ENCODE peak calls at places on chromosomes 5 and 9, in four cellular contexts. One of them, this sample, is unnamed.
A peak's percentile ranks its signal among the peaks of the same experiment; 100 is the strongest.

GRCh38 chr9:7216004-7216821 is 458.4 kb downstream of the KDM4C start:
- DNase-seq in heart left ventricle: no peak
- DNase-seq in stomach: no peak
- DNase-seq in HCT116: no peak
- DNase-seq in this sample: no peak

GRCh38 chr9:37036237-37037136 is 2.4 kb upstream of the PAX5 start:
- DNase-seq in heart left ventricle: no peak
- DNase-seq in stomach: peak; percentile 58
- DNase-seq in HCT116: no peak
- DNase-seq in this sample: peak; percentile 65

GRCh38 chr5:218457-219289 is 553 bp downstream of the SDHA start:
- DNase-seq in heart left ventricle: peak; percentile 46
- DNase-seq in stomach: peak; percentile 56
- DNase-seq in HCT116: no peak
- DNase-seq in this sample: peak; percentile 53

GRCh38 chr9:126531035-126531571 is 82.6 kb upstream of the LMX1B start:
- DNase-seq in heart left ventricle: no peak
- DNase-seq in stomach: no peak
- DNase-seq in HCT116: no peak
- DNase-seq in this sample: no peak

GRCh38 chr5:40679998-40680681 is 425 bp downstream of the PTGER4 start:
- DNase-seq in heart left ventricle: no peak
- DNase-seq in stomach: no peak
- DNase-seq in HCT116: no peak
- DNase-seq in this sample: peak; percentile 31

GRCh38 chr9:126287467-126287866 is 39.2 kb upstream of the MVB12B start:
- DNase-seq in heart left ventricle: no peak
- DNase-seq in stomach: no peak
- DNase-seq in HCT116: no peak
- DNase-seq in this sample: no peak

GRCh38 chr9:122382901-122383850 is 12.4 kb downstream of the PTGS1 start:
- DNase-seq in heart left ventricle: no peak
- DNase-seq in stomach: no peak
- DNase-seq in HCT116: no peak
- DNase-seq in this sample: no peak

GRCh38 chr9:125913551-125913950 is 166.4 kb downstream of the PBX3 start:
- DNase-seq in heart left ventricle: no peak
- DNase-seq in stomach: no peak
- DNase-seq in HCT116: no peak
- DNase-seq in this sample: no peak

GRCh38 chr9:133601746-133602145 is 7.4 kb downstream of the FAM163B start:
- DNase-seq in heart left ventricle: no peak
- DNase-seq in stomach: no peak
- DNase-seq in HCT116: no peak
- DNase-seq in this sample: no peak

GRCh38 chr9:77162366-77162765 is 15.0 kb upstream of the VPS13A start:
- DNase-seq in heart left ventricle: no peak
- DNase-seq in stomach: no peak
- DNase-seq in HCT116: no peak
- DNase-seq in this sample: no peak

GRCh38 chr5:25975881-25976280 is 1062.5 kb downstream of the CDH9 start:
- DNase-seq in heart left ventricle: no peak
- DNase-seq in stomach: no peak
- DNase-seq in HCT116: no peak
- DNase-seq in this sample: no peak

GRCh38 chr5:138011991-138012390 is 20.9 kb downstream of the FAM13B start:
- DNase-seq in heart left ventricle: no peak
- DNase-seq in stomach: no peak
- DNase-seq in HCT116: no peak
- DNase-seq in this sample: no peak
- H3K36me3 ChIP-seq in heart left ventricle: peaks cover 88% of the 10 kb centered on the region
- H3K36me3 ChIP-seq in stomach: peaks cover 75% of the 10 kb centered on the region
- H3K36me3 ChIP-seq in HCT116: peaks cover 32% of the 10 kb centered on the region
- H3K36me3 ChIP-seq in this sample: peaks cover 50% of the 10 kb centered on the region

DNA sequence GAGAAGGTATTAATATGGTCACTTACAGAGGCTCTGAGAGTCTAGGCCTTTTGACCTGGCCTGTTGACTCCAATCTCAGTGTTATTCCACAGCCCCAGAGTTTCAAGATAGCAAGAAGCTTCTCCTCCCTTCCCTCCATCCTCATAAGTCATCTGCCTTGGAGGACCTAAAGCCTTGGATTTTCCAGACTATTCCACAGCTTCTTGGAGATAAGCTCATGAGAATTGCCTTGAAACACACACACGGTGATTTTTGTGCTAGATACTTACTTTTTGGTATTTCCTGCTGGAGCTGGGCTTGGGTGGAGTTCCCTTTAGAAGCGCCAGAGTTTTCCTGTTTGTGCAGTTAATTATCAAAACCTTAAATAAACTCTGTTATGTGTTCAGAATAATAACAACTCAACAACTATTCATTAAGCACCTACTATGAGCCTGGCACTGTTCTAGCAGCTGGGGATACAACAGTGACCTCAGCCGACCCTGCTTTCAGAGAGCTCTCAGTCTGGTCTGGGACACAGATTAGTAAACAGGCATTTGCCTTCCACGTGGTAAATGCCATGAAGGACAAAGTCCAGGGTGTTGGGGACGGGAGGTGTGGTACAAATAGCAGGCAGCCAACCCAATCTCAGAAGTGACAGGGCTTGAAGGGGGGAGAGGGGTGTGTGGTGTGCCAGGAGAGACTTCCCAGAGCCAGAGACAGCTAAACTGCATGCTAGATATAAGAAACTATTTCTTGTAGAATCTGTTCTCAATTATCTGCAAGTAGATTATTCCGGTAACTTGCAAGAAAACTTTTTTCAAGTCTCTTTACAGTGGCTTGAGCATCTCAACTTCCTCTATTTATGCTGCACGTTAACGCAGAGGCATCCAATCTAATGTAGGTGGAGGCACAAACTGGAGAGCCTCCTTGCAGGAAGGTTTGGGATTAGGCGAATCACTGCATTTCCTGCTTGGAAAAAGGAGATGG is 55.9 kb upstream of the KLF9 start:
- DNase-seq in heart left ventricle: peak; percentile 67
- DNase-seq in stomach: peak; percentile 73
- DNase-seq in HCT116: no peak
- DNase-seq in this sample: peak; percentile 28
- TF ChIP-seq POLR2A in heart left ventricle: no peak
- TF ChIP-seq POLR2A in stomach: no peak
- TF ChIP-seq POLR2A in HCT116: no peak
- TF ChIP-seq POLR2A in this sample: no peak

DNA sequence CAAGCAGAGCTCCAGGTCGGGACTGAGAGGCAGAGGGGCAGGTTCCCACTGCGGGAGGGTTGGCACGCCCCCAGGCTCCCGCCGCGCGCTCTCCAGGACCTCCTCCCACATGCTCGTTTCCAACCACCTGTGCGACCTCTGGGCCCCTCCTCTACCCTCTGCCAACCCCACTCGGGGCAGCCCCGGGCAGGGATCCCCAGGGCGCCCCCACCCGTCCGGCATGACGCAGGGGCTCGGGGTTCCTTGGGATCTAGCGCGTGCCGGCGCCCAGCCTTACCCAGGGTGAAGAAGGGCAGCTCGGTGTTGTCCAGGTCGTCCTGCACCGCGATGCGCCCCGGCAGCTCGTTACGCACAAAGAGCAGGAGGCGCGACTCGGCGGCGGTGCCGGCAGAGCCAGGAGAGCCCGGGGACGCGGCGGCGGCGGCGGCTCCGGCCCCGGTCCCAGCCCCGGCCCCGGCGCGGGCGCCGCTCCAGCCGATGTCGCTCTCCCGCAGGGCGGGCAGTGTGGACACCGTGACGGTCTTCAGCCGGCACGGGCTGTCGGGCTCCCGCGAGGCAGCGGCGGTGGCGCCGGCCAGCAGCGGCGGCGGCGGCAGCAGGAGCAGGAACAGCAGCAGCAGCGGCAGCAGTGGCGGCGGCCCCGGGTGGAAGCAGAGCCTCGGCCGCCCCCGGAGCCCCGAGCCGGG is 494 bp downstream of the ASTN2 start:
- DNase-seq in heart left ventricle: no peak
- DNase-seq in stomach: peak; percentile 37
- DNase-seq in HCT116: no peak
- DNase-seq in this sample: peak; percentile 61
- TF ChIP-seq CTCF in heart left ventricle: no peak
- TF ChIP-seq CTCF in stomach: no peak
- TF ChIP-seq CTCF in HCT116: no peak
- TF ChIP-seq CTCF in this sample: no peak

GRCh38 chr9:128169492-128169891 is 9.4 kb downstream of the BBLN start:
- DNase-seq in heart left ventricle: no peak
- DNase-seq in stomach: no peak
- DNase-seq in HCT116: no peak
- DNase-seq in this sample: no peak
- H3K36me3 ChIP-seq in heart left ventricle: peaks cover 93% of the 10 kb centered on the region
- H3K36me3 ChIP-seq in stomach: peaks cover 82% of the 10 kb centered on the region
- H3K36me3 ChIP-seq in HCT116: peaks cover 16% of the 10 kb centered on the region
- H3K36me3 ChIP-seq in this sample: no peaks in the 10 kb centered on the region

GRCh38 chr9:137551656-137552534 is at the start of gene MRPL41:
- DNase-seq in heart left ventricle: peak; percentile 92
- DNase-seq in stomach: peak; percentile 95
- DNase-seq in HCT116: peak; percentile 61
- DNase-seq in this sample: peak; percentile 93
- TF ChIP-seq POLR2A in heart left ventricle: peak; percentile 96
- TF ChIP-seq POLR2A in stomach: no peak
- TF ChIP-seq POLR2A in HCT116: peak; percentile 48
- TF ChIP-seq POLR2A in this sample: peak; percentile 76

GRCh38 chr5:31317642-31318041 is 124.2 kb downstream of the CDH6 start:
- DNase-seq in heart left ventricle: no peak
- DNase-seq in stomach: no peak
- DNase-seq in HCT116: no peak
- DNase-seq in this sample: no peak
- TF ChIP-seq CTCF in heart left ventricle: no peak
- TF ChIP-seq CTCF in stomach: no peak
- TF ChIP-seq CTCF in HCT116: no peak
- TF ChIP-seq CTCF in this sample: no peak

GRCh38 chr9:26919698-26920097 is 27.1 kb upstream of the CAAP1 start:
- DNase-seq in heart left ventricle: no peak
- DNase-seq in stomach: no peak
- DNase-seq in HCT116: no peak
- DNase-seq in this sample: no peak
- H3K36me3 ChIP-seq in heart left ventricle: peaks cover 96% of the 10 kb centered on the region
- H3K36me3 ChIP-seq in stomach: peaks cover 100% of the 10 kb centered on the region
- H3K36me3 ChIP-seq in HCT116: peaks cover 34% of the 10 kb centered on the region
- H3K36me3 ChIP-seq in this sample: no peaks in the 10 kb centered on the region

GRCh38 chr5:178941361-178941760 is 363 bp downstream of the ZNF454 start:
- DNase-seq in heart left ventricle: peak; percentile 32
- DNase-seq in stomach: no peak
- DNase-seq in HCT116: no peak
- DNase-seq in this sample: no peak

GRCh38 chr5:178940569-178941360 is at the start of gene ZNF454:
- DNase-seq in heart left ventricle: peak; percentile 95
- DNase-seq in stomach: peak; percentile 78
- DNase-seq in HCT116: no peak
- DNase-seq in this sample: peak; percentile 72
- TF ChIP-seq POLR2A in heart left ventricle: no peak
- TF ChIP-seq POLR2A in stomach: no peak
- TF ChIP-seq POLR2A in HCT116: no peak
- TF ChIP-seq POLR2A in this sample: peak; percentile 16